ENCODE peak calls at places on chromosome 11, in four cellular contexts. S, G, P and V are unnamed samples.

GRCh38 chr11:70670684-70671034 is 272.3 kb downstream of the CTTN start:
- DNase-seq in S (no peak), G (no peak), P (no peak), V (no peak)

GRCh38 chr11:26896716-26897115 is 97.2 kb upstream of the FIBIN start:
- DNase-seq in S (no peak), G (peak; percentile 17), P (no peak), V (no peak)

GRCh38 chr11:1302461-1303073 is 6.9 kb downstream of the TOLLIP start:
- DNase-seq in S (no peak), G (no peak), P (no peak), V (no peak)

GRCh38 chr11:17595526-17596309 is 48.7 kb downstream of the OTOG start:
- DNase-seq in S (no peak), G (no peak), P (no peak), V (peak; percentile 9)

GRCh38 chr11:83508804-83509203 is 222.6 kb upstream of the CCDC90B start:
- DNase-seq in S (no peak), G (no peak), P (no peak), V (no peak)

GRCh38 chr11:460331-461199 is 10.5 kb downstream of the PTDSS2 start:
- DNase-seq in S (peak; percentile 54), G (no peak), P (no peak), V (no peak)

GRCh38 chr11:42967653-42968052 is 344.1 kb upstream of the API5 start:
- DNase-seq in S (no peak), G (no peak), P (no peak), V (no peak)

GRCh38 chr11:66146940-66147339 is 76.9 kb downstream of the PACS1 start:
- DNase-seq in S (no peak), G (no peak), P (no peak), V (no peak)

GRCh38 chr11:121032546-121032945 is 8.6 kb downstream of the TBCEL start:
- DNase-seq in S (no peak), G (no peak), P (no peak), V (no peak)

GRCh38 chr11:2432628-2433071 is 11.7 kb downstream of the TRPM5 start:
- DNase-seq in S (no peak), G (no peak), P (no peak), V (no peak)